ENCODE peak calls at places on chromosome 10, in six cellular contexts. D is upper lobe of right lung, C is AG08395, Z is dorsolateral prefrontal cortex, J is mucosa of descending colon, T is breast epithelium. Q is an unnamed sample.

GRCh38 chr10:97011397-97011796 is 174.4 kb downstream of the SLIT1 start:
- DNase-seq in T (no peak), D (no peak), C (no peak), Z (no peak), J (no peak), Q (no peak)

GRCh38 chr10:70966848-70967553 is 78.6 kb upstream of the PCBD1 start:
- DNase-seq in D (no peak), T (no peak), Z (no peak), C (no peak), J (no peak), Q (no peak)

GRCh38 chr10:132443998-132444876 is 47.2 kb downstream of the PWWP2B start:
- DNase-seq in J (peak; percentile 57), Z (no peak), C (no peak), T (no peak), D (no peak), Q (no peak)

GRCh38 chr10:971150-971542 is 17.1 kb upstream of the GTPBP4 start:
- DNase-seq in T (no peak), Z (no peak), D (peak; percentile 72), J (no peak), C (peak; percentile 25), Q (no peak)

GRCh38 chr10:22669163-22669711 is 45.1 kb downstream of the PIP4K2A start:
- DNase-seq in T (no peak), D (no peak), Z (no peak), C (no peak), J (no peak), Q (no peak)

GRCh38 chr10:107579970-107580369 is 415.5 kb upstream of the SORCS1 start:
- DNase-seq in T (no peak), Z (no peak), C (no peak), J (no peak), D (no peak), Q (no peak)

GRCh38 chr10:113356794-113357687 is 195.8 kb upstream of the HABP2 start:
- DNase-seq in T (no peak), J (no peak), Z (no peak), C (peak; percentile 66), D (no peak), Q (no peak)

GRCh38 chr10:129329375-129330040 is 137.5 kb upstream of the MGMT start:
- DNase-seq in Z (no peak), J (no peak), C (no peak), D (no peak), T (no peak), Q (no peak)

GRCh38 chr10:99631496-99631895 is 11.3 kb upstream of the SLC25A28 start:
- DNase-seq in T (no peak), C (peak; percentile 37), D (no peak), Z (no peak), J (no peak), Q (no peak)

GRCh38 chr10:29435809-29436501 is 147.1 kb downstream of the LYZL1 start:
- DNase-seq in D (no peak), Z (no peak), J (no peak), T (no peak), C (peak; percentile 69), Q (no peak)

GRCh38 chr10:113780681-113781250 is 29.3 kb downstream of the PLEKHS1 start:
- DNase-seq in C (no peak), Z (peak; percentile 52), D (no peak), J (no peak), T (no peak), Q (no peak)

GRCh38 chr10:13916384-13916947 is 329.7 kb downstream of the PRPF18 start:
- DNase-seq in D (no peak), J (no peak), T (no peak), Z (no peak), C (no peak), Q (no peak)

GRCh38 chr10:14023612-14024348 is 306.9 kb downstream of the FRMD4A start:
- DNase-seq in C (no peak), D (no peak), T (no peak), J (no peak), Z (no peak), Q (no peak)

GRCh38 chr10:14971867-14972448 is 12.8 kb downstream of the MEIG1 start:
- DNase-seq in T (no peak), Z (no peak), D (no peak), C (no peak), J (no peak), Q (no peak)

GRCh38 chr10:132657737-132658136 is 120.2 kb downstream of the INPP5A start:
- DNase-seq in J (no peak), Z (no peak), D (no peak), C (no peak), T (no peak), Q (no peak)

GRCh38 chr10:33465747-33466146 is 131.3 kb upstream of the NRP1 start:
- DNase-seq in Z (no peak), T (no peak), C (no peak), D (no peak), J (no peak), Q (no peak)

GRCh38 chr10:88113232-88113631 is 249.8 kb downstream of the PTEN start:
- DNase-seq in J (no peak), T (no peak), C (no peak), Z (no peak), D (no peak), Q (no peak)

GRCh38 chr10:63631971-63632370 is 110.8 kb downstream of the REEP3 start:
- DNase-seq in D (no peak), T (no peak), C (no peak), Z (no peak), J (no peak), Q (no peak)

Q was measured in AG09319.